ENCODE peak calls at places on chromosome 18, in nine cellular contexts. N, W, D, G, X, V, P, M and C are unnamed samples.

GRCh38 chr18:13222371-13223281 is 4.1 kb downstream of the LDLRAD4 start:
- DNase-seq in V (peak), P (no peak), G (no peak), M (peak), N (no peak), X (peak), D (peak), W (no peak), C (no peak)

GRCh38 chr18:8623549-8624106 is 14.4 kb downstream of the RAB12 start:
- DNase-seq in V (no peak), D (no peak), X (peak), W (no peak), G (no peak), P (no peak), N (no peak), M (no peak), C (no peak)

GRCh38 chr18:7601249-7601620 is 34.1 kb downstream of the PTPRM start:
- DNase-seq in W (peak), V (no peak), D (no peak), G (peak), N (no peak), M (no peak), P (no peak), X (no peak), C (no peak)

GRCh38 chr18:8406486-8407250 is 202.6 kb upstream of the RAB12 start:
- DNase-seq in G (no peak), D (no peak), N (no peak), W (no peak), V (no peak), M (no peak), P (no peak), X (no peak), C (no peak)

GRCh38 chr18:48542513-48543181 is 3.8 kb downstream of the CTIF start:
- DNase-seq in X (no peak), V (peak), D (no peak), G (no peak), M (no peak), N (no peak), W (peak), P (no peak), C (no peak)

GRCh38 chr18:55189972-55190371 is 230.7 kb upstream of the CCDC68 start:
- DNase-seq in M (no peak), W (peak), N (no peak), X (no peak), V (no peak), D (no peak), P (no peak), G (no peak), C (no peak)

GRCh38 chr18:13246591-13246990 is 28.0 kb downstream of the LDLRAD4 start:
- DNase-seq in P (no peak), X (no peak), M (no peak), D (no peak), N (no peak), V (peak), G (no peak), W (no peak), C (no peak)

GRCh38 chr18:76494541-76495403 is at the start of gene ZNF516:
- DNase-seq in V (no peak), X (no peak), D (peak), G (peak), P (no peak), M (peak), N (no peak), W (peak), C (no peak)

GRCh38 chr18:45509535-45509934 is 105.7 kb upstream of the SLC14A2 start:
- DNase-seq in N (no peak), X (no peak), M (no peak), P (no peak), V (peak), G (no peak), D (no peak), W (no peak), C (no peak)

GRCh38 chr18:2442726-2443275 is 128.5 kb downstream of the METTL4 start:
- DNase-seq in P (no peak), V (no peak), D (no peak), N (no peak), G (no peak), X (no peak), W (no peak), M (no peak), C (no peak)

GRCh38 chr18:63152096-63152495 is 167.5 kb downstream of the BCL2 start:
- DNase-seq in D (no peak), N (no peak), V (no peak), G (no peak), P (no peak), M (no peak), X (no peak), W (no peak), C (no peak)

GRCh38 chr18:6741290-6741689 is 11.8 kb downstream of the ARHGAP28 start:
- DNase-seq in G (peak), M (no peak), N (no peak), W (peak), D (peak), X (peak), V (peak), P (no peak), C (no peak)

GRCh38 chr18:9653390-9653789 is 39.0 kb upstream of the PPP4R1 start:
- DNase-seq in V (peak), D (no peak), W (no peak), M (peak), N (no peak), G (peak), P (no peak), X (peak), C (no peak)

GRCh38 chr18:23068692-23069305 is 66.5 kb upstream of the CABLES1 start:
- DNase-seq in M (no peak), W (no peak), P (no peak), N (no peak), X (no peak), G (no peak), D (no peak), V (no peak), C (no peak)

GRCh38 chr18:22813648-22814328 is 119.3 kb upstream of the RBBP8 start:
- DNase-seq in G (peak), P (no peak), M (no peak), N (no peak), D (no peak), W (peak), X (no peak), V (no peak), C (no peak)

GRCh38 chr18:23212161-23212560 is 76.9 kb downstream of the CABLES1 start:
- DNase-seq in D (no peak), V (no peak), G (no peak), W (no peak), N (no peak), X (no peak), M (no peak), P (no peak), C (no peak)

GRCh38 chr18:29226201-29226600 is 1049.3 kb upstream of the CDH2 start:
- DNase-seq in G (peak), W (no peak), X (no peak), V (no peak), M (no peak), N (no peak), P (no peak), D (no peak), C (no peak)

GRCh38 chr18:75544496-75544895 is 117.0 kb upstream of the SMIM21 start:
- DNase-seq in V (no peak), W (no peak), D (no peak), G (peak), X (no peak), M (no peak), P (no peak), N (no peak), C (no peak)